ENCODE peak calls at places on chromosome 12, in eight cellular contexts. One of them, this sample, is unnamed.

GRCh38 chr12:50066402-50066801 is 9.0 kb downstream of the ASIC1 start:
- DNase-seq in astrocyte of the spinal cord: peak
- DNase-seq in lower leg skin: no peak
- DNase-seq in fibroblast of the aortic adventitia: peak
- DNase-seq in B cell: no peak
- DNase-seq in fibroblast of pulmonary artery: peak
- DNase-seq in psoas muscle: no peak
- DNase-seq in fibroblast of lung: peak
- DNase-seq in this sample: no peak

GRCh38 chr12:11779286-11779685 is 129.8 kb downstream of the ETV6 start:
- DNase-seq in astrocyte of the spinal cord: peak
- DNase-seq in fibroblast of lung: peak
- DNase-seq in fibroblast of the aortic adventitia: peak
- DNase-seq in lower leg skin: no peak
- DNase-seq in psoas muscle: no peak
- DNase-seq in B cell: no peak
- DNase-seq in fibroblast of pulmonary artery: peak
- DNase-seq in this sample: no peak

GRCh38 chr12:13004368-13004767 is 4.3 kb upstream of the HEBP1 start:
- DNase-seq in fibroblast of lung: no peak
- DNase-seq in astrocyte of the spinal cord: no peak
- DNase-seq in psoas muscle: no peak
- DNase-seq in B cell: no peak
- DNase-seq in fibroblast of the aortic adventitia: peak
- DNase-seq in fibroblast of pulmonary artery: peak
- DNase-seq in lower leg skin: no peak
- DNase-seq in this sample: no peak

GRCh38 chr12:112843272-112843671 is 51.7 kb downstream of the RPH3A start:
- DNase-seq in B cell: no peak
- DNase-seq in psoas muscle: no peak
- DNase-seq in fibroblast of lung: peak
- DNase-seq in astrocyte of the spinal cord: peak
- DNase-seq in fibroblast of pulmonary artery: no peak
- DNase-seq in lower leg skin: peak
- DNase-seq in fibroblast of the aortic adventitia: peak
- DNase-seq in this sample: no peak

GRCh38 chr12:110247340-110248095 is 33.5 kb upstream of the ATP2A2 start:
- DNase-seq in lower leg skin: no peak
- DNase-seq in B cell: no peak
- DNase-seq in fibroblast of lung: peak
- DNase-seq in fibroblast of pulmonary artery: no peak
- DNase-seq in astrocyte of the spinal cord: no peak
- DNase-seq in psoas muscle: peak
- DNase-seq in fibroblast of the aortic adventitia: no peak
- DNase-seq in this sample: no peak

GRCh38 chr12:40921563-40922163 is 229.4 kb downstream of the CNTN1 start:
- DNase-seq in lower leg skin: no peak
- DNase-seq in fibroblast of lung: peak
- DNase-seq in B cell: no peak
- DNase-seq in fibroblast of pulmonary artery: peak
- DNase-seq in psoas muscle: no peak
- DNase-seq in astrocyte of the spinal cord: peak
- DNase-seq in fibroblast of the aortic adventitia: peak
- DNase-seq in this sample: no peak

GRCh38 chr12:131313635-131314034 is 359.9 kb downstream of the ADGRD1 start:
- DNase-seq in astrocyte of the spinal cord: no peak
- DNase-seq in B cell: no peak
- DNase-seq in lower leg skin: no peak
- DNase-seq in fibroblast of pulmonary artery: no peak
- DNase-seq in fibroblast of lung: no peak
- DNase-seq in psoas muscle: no peak
- DNase-seq in fibroblast of the aortic adventitia: no peak
- DNase-seq in this sample: no peak

GRCh38 chr12:19223018-19223417 is 93.5 kb downstream of the PLEKHA5 start:
- DNase-seq in fibroblast of the aortic adventitia: no peak
- DNase-seq in astrocyte of the spinal cord: no peak
- DNase-seq in fibroblast of lung: peak
- DNase-seq in psoas muscle: no peak
- DNase-seq in fibroblast of pulmonary artery: peak
- DNase-seq in lower leg skin: no peak
- DNase-seq in B cell: no peak
- DNase-seq in this sample: peak

GRCh38 chr12:81450920-81451739 is 308.0 kb downstream of the PPFIA2 start:
- DNase-seq in B cell: no peak
- DNase-seq in fibroblast of pulmonary artery: peak
- DNase-seq in lower leg skin: no peak
- DNase-seq in fibroblast of the aortic adventitia: peak
- DNase-seq in fibroblast of lung: peak
- DNase-seq in psoas muscle: no peak
- DNase-seq in astrocyte of the spinal cord: peak
- DNase-seq in this sample: no peak

GRCh38 chr12:10928746-10929286 is at the start of gene PRH2:
- DNase-seq in psoas muscle: no peak
- DNase-seq in astrocyte of the spinal cord: no peak
- DNase-seq in fibroblast of the aortic adventitia: no peak
- DNase-seq in B cell: no peak
- DNase-seq in fibroblast of pulmonary artery: no peak
- DNase-seq in fibroblast of lung: no peak
- DNase-seq in lower leg skin: no peak
- DNase-seq in this sample: no peak

GRCh38 chr12:58285551-58285950 is 344.2 kb downstream of the ATP23 start:
- DNase-seq in fibroblast of lung: no peak
- DNase-seq in psoas muscle: no peak
- DNase-seq in B cell: no peak
- DNase-seq in lower leg skin: no peak
- DNase-seq in astrocyte of the spinal cord: no peak
- DNase-seq in fibroblast of the aortic adventitia: no peak
- DNase-seq in fibroblast of pulmonary artery: no peak
- DNase-seq in this sample: no peak

GRCh38 chr12:111368291-111368683 is 608 bp downstream of the PHETA1 start:
- DNase-seq in fibroblast of the aortic adventitia: no peak
- DNase-seq in psoas muscle: no peak
- DNase-seq in astrocyte of the spinal cord: no peak
- DNase-seq in fibroblast of lung: no peak
- DNase-seq in fibroblast of pulmonary artery: no peak
- DNase-seq in lower leg skin: peak
- DNase-seq in B cell: no peak
- DNase-seq in this sample: no peak

GRCh38 chr12:70154087-70154486 is 89.1 kb upstream of the CNOT2 start:
- DNase-seq in fibroblast of the aortic adventitia: no peak
- DNase-seq in psoas muscle: no peak
- DNase-seq in fibroblast of lung: no peak
- DNase-seq in lower leg skin: no peak
- DNase-seq in fibroblast of pulmonary artery: no peak
- DNase-seq in B cell: no peak
- DNase-seq in astrocyte of the spinal cord: no peak
- DNase-seq in this sample: no peak

GRCh38 chr12:109440851-109441490 is 36.1 kb downstream of the KCTD10 start:
- DNase-seq in psoas muscle: no peak
- DNase-seq in fibroblast of pulmonary artery: peak
- DNase-seq in astrocyte of the spinal cord: no peak
- DNase-seq in fibroblast of the aortic adventitia: peak
- DNase-seq in B cell: no peak
- DNase-seq in fibroblast of lung: no peak
- DNase-seq in lower leg skin: no peak
- DNase-seq in this sample: no peak

DNA sequence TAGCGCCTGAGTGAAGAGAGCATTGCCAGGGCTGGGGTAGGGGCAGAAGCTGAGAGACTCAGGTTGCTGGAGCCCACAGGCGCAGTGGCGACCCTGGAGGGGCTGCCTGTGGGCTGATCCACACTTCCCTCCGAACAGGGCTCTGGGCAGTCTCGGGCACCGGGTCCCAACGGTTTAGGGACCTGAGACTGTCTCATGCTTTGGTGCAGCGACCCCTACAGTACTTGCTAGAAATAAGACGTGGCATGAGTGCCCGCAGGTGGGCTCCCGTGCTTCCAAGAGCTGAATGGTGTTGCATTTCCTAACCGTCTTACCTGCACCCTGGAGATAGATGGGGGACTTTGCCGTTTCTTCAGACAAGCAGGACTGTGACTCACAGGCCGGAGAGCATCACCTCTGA is 57.4 kb downstream of the AACS start:
- DNase-seq in fibroblast of the aortic adventitia: no peak
- DNase-seq in psoas muscle: no peak
- DNase-seq in fibroblast of pulmonary artery: no peak
- DNase-seq in lower leg skin: no peak
- DNase-seq in fibroblast of lung: no peak
- DNase-seq in B cell: no peak
- DNase-seq in astrocyte of the spinal cord: no peak
- DNase-seq in this sample: no peak
- TF ChIP-seq CTCF in fibroblast of the aortic adventitia: no peak
- TF ChIP-seq CTCF in psoas muscle: no peak
- TF ChIP-seq CTCF in fibroblast of pulmonary artery: no peak
- TF ChIP-seq CTCF in lower leg skin: no peak
- TF ChIP-seq CTCF in fibroblast of lung: no peak
- TF ChIP-seq CTCF in B cell: no peak
- TF ChIP-seq CTCF in astrocyte of the spinal cord: no peak
- TF ChIP-seq CTCF in this sample: no peak

DNA sequence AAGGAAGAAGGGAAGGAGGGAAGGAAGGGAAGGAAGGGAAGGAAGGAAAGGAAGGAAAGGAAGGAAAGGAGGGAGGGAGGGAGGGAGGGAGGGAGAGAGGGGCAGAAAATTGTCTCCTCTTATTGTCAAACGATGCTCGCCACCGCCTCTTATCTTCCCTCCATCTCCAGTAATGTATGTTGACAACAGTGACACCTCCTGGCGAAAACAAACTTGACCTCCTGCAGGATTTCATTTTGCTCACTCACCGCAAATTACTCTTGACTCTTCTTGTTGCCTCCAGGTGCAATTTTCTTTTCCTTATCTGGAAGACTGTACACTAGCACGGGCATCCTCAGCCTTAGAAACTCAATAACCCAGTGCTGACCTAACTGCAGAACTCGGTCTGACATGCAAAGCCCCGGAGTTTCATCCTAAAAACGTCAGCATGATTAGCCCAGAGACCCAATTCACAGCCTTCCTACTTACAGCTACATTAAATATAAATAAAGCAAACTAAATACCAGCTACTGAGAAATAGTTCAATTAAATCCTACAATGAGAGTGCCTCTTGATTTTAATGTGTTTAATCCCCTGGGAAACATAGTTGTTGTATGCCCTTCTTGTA is 512.4 kb upstream of the TMPO start:
- DNase-seq in psoas muscle: no peak
- DNase-seq in fibroblast of lung: peak
- DNase-seq in lower leg skin: peak
- DNase-seq in fibroblast of pulmonary artery: peak
- DNase-seq in B cell: no peak
- DNase-seq in fibroblast of the aortic adventitia: peak
- DNase-seq in astrocyte of the spinal cord: peak
- DNase-seq in this sample: peak
- TF ChIP-seq CTCF in psoas muscle: peak
- TF ChIP-seq CTCF in fibroblast of lung: peak
- TF ChIP-seq CTCF in lower leg skin: no peak
- TF ChIP-seq CTCF in fibroblast of pulmonary artery: peak
- TF ChIP-seq CTCF in B cell: peak
- TF ChIP-seq CTCF in fibroblast of the aortic adventitia: peak
- TF ChIP-seq CTCF in astrocyte of the spinal cord: peak
- TF ChIP-seq CTCF in this sample: peak

GRCh38 chr12:123264642-123265041 is 7.0 kb downstream of the CDK2AP1 start:
- DNase-seq in psoas muscle: no peak
- DNase-seq in fibroblast of the aortic adventitia: no peak
- DNase-seq in lower leg skin: no peak
- DNase-seq in fibroblast of pulmonary artery: no peak
- DNase-seq in astrocyte of the spinal cord: no peak
- DNase-seq in fibroblast of lung: no peak
- DNase-seq in B cell: no peak
- DNase-seq in this sample: peak
- TF ChIP-seq CTCF in psoas muscle: no peak
- TF ChIP-seq CTCF in fibroblast of the aortic adventitia: no peak
- TF ChIP-seq CTCF in lower leg skin: no peak
- TF ChIP-seq CTCF in fibroblast of pulmonary artery: peak
- TF ChIP-seq CTCF in astrocyte of the spinal cord: peak
- TF ChIP-seq CTCF in fibroblast of lung: no peak
- TF ChIP-seq CTCF in B cell: no peak
- TF ChIP-seq CTCF in this sample: no peak

GRCh38 chr12:132426349-132427176 is 63.4 kb upstream of the FBRSL1 start:
- DNase-seq in fibroblast of the aortic adventitia: no peak
- DNase-seq in astrocyte of the spinal cord: no peak
- DNase-seq in fibroblast of lung: no peak
- DNase-seq in fibroblast of pulmonary artery: no peak
- DNase-seq in B cell: no peak
- DNase-seq in lower leg skin: no peak
- DNase-seq in psoas muscle: no peak
- DNase-seq in this sample: no peak

GRCh38 chr12:132429122-132429931 is 60.6 kb upstream of the FBRSL1 start:
- DNase-seq in psoas muscle: no peak
- DNase-seq in fibroblast of lung: no peak
- DNase-seq in B cell: peak
- DNase-seq in fibroblast of the aortic adventitia: no peak
- DNase-seq in fibroblast of pulmonary artery: no peak
- DNase-seq in astrocyte of the spinal cord: no peak
- DNase-seq in lower leg skin: no peak
- DNase-seq in this sample: no peak

GRCh38 chr12:132427177-132427725 is 62.7 kb upstream of the FBRSL1 start:
- DNase-seq in fibroblast of the aortic adventitia: no peak
- DNase-seq in lower leg skin: no peak
- DNase-seq in fibroblast of pulmonary artery: no peak
- DNase-seq in psoas muscle: no peak
- DNase-seq in astrocyte of the spinal cord: no peak
- DNase-seq in B cell: no peak
- DNase-seq in fibroblast of lung: no peak
- DNase-seq in this sample: no peak

GRCh38 chr12:132428872-132429121 is 61.2 kb upstream of the FBRSL1 start:
- DNase-seq in fibroblast of pulmonary artery: no peak
- DNase-seq in fibroblast of the aortic adventitia: no peak
- DNase-seq in fibroblast of lung: no peak
- DNase-seq in B cell: no peak
- DNase-seq in astrocyte of the spinal cord: no peak
- DNase-seq in lower leg skin: no peak
- DNase-seq in psoas muscle: no peak
- DNase-seq in this sample: no peak

DNA sequence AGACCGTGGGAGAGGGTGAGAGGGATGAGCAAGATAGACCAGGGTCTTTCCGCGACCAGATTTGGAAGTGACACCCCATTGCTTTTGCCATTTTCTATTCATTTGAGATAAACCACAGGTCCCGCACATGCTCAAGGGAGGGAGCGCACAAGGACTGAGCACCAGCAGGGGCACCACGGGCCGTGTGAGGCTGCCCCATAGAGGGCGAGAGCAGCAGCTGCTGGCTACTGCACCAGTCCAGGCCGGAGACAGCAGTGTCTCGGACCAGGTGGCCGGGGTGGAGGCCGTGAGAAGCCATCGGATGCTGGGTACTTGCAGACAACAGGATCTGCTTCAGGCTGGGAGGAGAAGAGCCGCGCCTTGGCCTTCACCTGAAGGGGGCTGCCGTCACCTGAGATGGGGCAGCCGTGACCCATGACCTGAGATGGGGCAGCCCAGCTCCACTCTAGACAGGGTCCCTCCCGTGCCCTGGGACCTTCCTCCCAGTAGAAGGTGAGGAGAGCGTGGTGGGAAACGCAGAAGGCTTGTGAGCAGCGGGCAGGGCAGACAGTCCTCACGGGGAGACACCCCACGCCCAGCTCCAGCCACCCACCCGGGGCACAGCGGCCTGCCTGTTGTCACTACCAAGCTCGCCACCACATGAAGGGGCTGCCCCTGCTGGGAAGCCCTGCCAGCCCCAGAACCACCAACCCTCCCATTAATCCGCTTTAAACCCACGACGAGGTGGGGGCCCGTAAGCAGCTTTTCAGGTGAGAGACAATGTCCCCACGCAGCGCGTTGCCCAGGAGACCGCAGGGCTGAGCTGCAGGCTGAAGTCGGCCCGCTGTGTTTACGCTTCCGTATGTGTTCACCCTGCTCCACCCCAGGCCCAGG is 61.7 kb upstream of the FBRSL1 start:
- DNase-seq in fibroblast of pulmonary artery: no peak
- DNase-seq in lower leg skin: no peak
- DNase-seq in astrocyte of the spinal cord: no peak
- DNase-seq in B cell: no peak
- DNase-seq in fibroblast of the aortic adventitia: no peak
- DNase-seq in psoas muscle: no peak
- DNase-seq in fibroblast of lung: no peak
- DNase-seq in this sample: no peak
- TF ChIP-seq CTCF in fibroblast of pulmonary artery: no peak
- TF ChIP-seq CTCF in lower leg skin: no peak
- TF ChIP-seq CTCF in astrocyte of the spinal cord: no peak
- TF ChIP-seq CTCF in B cell: no peak
- TF ChIP-seq CTCF in fibroblast of the aortic adventitia: no peak
- TF ChIP-seq CTCF in psoas muscle: no peak
- TF ChIP-seq CTCF in fibroblast of lung: no peak
- TF ChIP-seq CTCF in this sample: no peak